ENCODE peak calls at places on chromosomes 16 and 17, in eight cellular contexts. One of them, this sample, is unnamed.

GRCh38 chr16:10242916-10243315 is 60.7 kb upstream of the GRIN2A start:
- DNase-seq in thoracic aorta: no peak
- DNase-seq in uterus: no peak
- DNase-seq in neural progenitor cell: no peak
- DNase-seq in transverse colon: no peak
- DNase-seq in H9: no peak
- DNase-seq in adrenal gland: no peak
- DNase-seq in tibial artery: no peak
- DNase-seq in this sample: no peak

GRCh38 chr17:73420897-73421296 is 109.1 kb upstream of the CDC42EP4 start:
- DNase-seq in thoracic aorta: no peak
- DNase-seq in uterus: no peak
- DNase-seq in neural progenitor cell: no peak
- DNase-seq in transverse colon: no peak
- DNase-seq in H9: peak; percentile 73
- DNase-seq in adrenal gland: no peak
- DNase-seq in tibial artery: no peak
- DNase-seq in this sample: no peak

GRCh38 chr17:601462-602303 is 113.0 kb downstream of the VPS53 start:
- DNase-seq in thoracic aorta: no peak
- DNase-seq in uterus: peak; percentile 63
- DNase-seq in neural progenitor cell: no peak
- DNase-seq in transverse colon: peak; percentile 28
- DNase-seq in H9: no peak
- DNase-seq in adrenal gland: peak; percentile 29
- DNase-seq in tibial artery: no peak
- DNase-seq in this sample: no peak

GRCh38 chr17:66135896-66136295 is 56.0 kb downstream of the CEP112 start:
- DNase-seq in thoracic aorta: no peak
- DNase-seq in uterus: no peak
- DNase-seq in neural progenitor cell: no peak
- DNase-seq in transverse colon: no peak
- DNase-seq in H9: no peak
- DNase-seq in adrenal gland: no peak
- DNase-seq in tibial artery: no peak
- DNase-seq in this sample: no peak

GRCh38 chr17:75721463-75722011 is 278 bp downstream of the ITGB4 start:
- DNase-seq in thoracic aorta: no peak
- DNase-seq in uterus: no peak
- DNase-seq in neural progenitor cell: no peak
- DNase-seq in transverse colon: peak; percentile 61
- DNase-seq in H9: no peak
- DNase-seq in adrenal gland: no peak
- DNase-seq in tibial artery: no peak
- DNase-seq in this sample: no peak

GRCh38 chr17:4520881-4521600 is 22.4 kb downstream of the SPNS2 start:
- DNase-seq in thoracic aorta: no peak
- DNase-seq in uterus: no peak
- DNase-seq in neural progenitor cell: no peak
- DNase-seq in transverse colon: peak; percentile 36
- DNase-seq in H9: no peak
- DNase-seq in adrenal gland: no peak
- DNase-seq in tibial artery: no peak
- DNase-seq in this sample: peak; percentile 78

GRCh38 chr17:66373944-66374817 is 71.8 kb downstream of the PRKCA start:
- DNase-seq in thoracic aorta: no peak
- DNase-seq in uterus: no peak
- DNase-seq in neural progenitor cell: peak; percentile 56
- DNase-seq in transverse colon: peak; percentile 29
- DNase-seq in H9: no peak
- DNase-seq in adrenal gland: peak; percentile 41
- DNase-seq in tibial artery: no peak
- DNase-seq in this sample: peak; percentile 36

GRCh38 chr16:89437251-89437987 is 52.9 kb downstream of the ANKRD11 start:
- DNase-seq in thoracic aorta: no peak
- DNase-seq in uterus: no peak
- DNase-seq in neural progenitor cell: no peak
- DNase-seq in transverse colon: no peak
- DNase-seq in H9: no peak
- DNase-seq in adrenal gland: no peak
- DNase-seq in tibial artery: no peak
- DNase-seq in this sample: no peak

GRCh38 chr16:85982563-85982939 is 83.6 kb downstream of the IRF8 start:
- DNase-seq in thoracic aorta: no peak
- DNase-seq in uterus: no peak
- DNase-seq in neural progenitor cell: no peak
- DNase-seq in transverse colon: peak; percentile 35
- DNase-seq in H9: no peak
- DNase-seq in adrenal gland: peak; percentile 45
- DNase-seq in tibial artery: peak; percentile 73
- DNase-seq in this sample: peak; percentile 40

GRCh38 chr17:62163847-62164246 is 98.8 kb upstream of the MED13 start:
- DNase-seq in thoracic aorta: no peak
- DNase-seq in uterus: no peak
- DNase-seq in neural progenitor cell: no peak
- DNase-seq in transverse colon: peak; percentile 87
- DNase-seq in H9: no peak
- DNase-seq in adrenal gland: no peak
- DNase-seq in tibial artery: no peak
- DNase-seq in this sample: no peak

GRCh38 chr17:34384822-34385605 is 22.0 kb upstream of the CCL1 start:
- DNase-seq in thoracic aorta: no peak
- DNase-seq in uterus: no peak
- DNase-seq in neural progenitor cell: no peak
- DNase-seq in transverse colon: no peak
- DNase-seq in H9: peak; percentile 10
- DNase-seq in adrenal gland: no peak
- DNase-seq in tibial artery: no peak
- DNase-seq in this sample: no peak

GRCh38 chr17:81713004-81713555 is 996 bp downstream of the SLC25A10 start:
- DNase-seq in thoracic aorta: no peak
- DNase-seq in uterus: no peak
- DNase-seq in neural progenitor cell: no peak
- DNase-seq in transverse colon: no peak
- DNase-seq in H9: no peak
- DNase-seq in adrenal gland: no peak
- DNase-seq in tibial artery: no peak
- DNase-seq in this sample: no peak

GRCh38 chr17:45867702-45868101 is 23.0 kb downstream of the SPPL2C start:
- DNase-seq in thoracic aorta: no peak
- DNase-seq in uterus: no peak
- DNase-seq in neural progenitor cell: no peak
- DNase-seq in transverse colon: no peak
- DNase-seq in H9: no peak
- DNase-seq in adrenal gland: no peak
- DNase-seq in tibial artery: no peak
- DNase-seq in this sample: no peak

GRCh38 chr16:66539628-66540469 is 10.1 kb downstream of the TK2 start:
- DNase-seq in thoracic aorta: no peak
- DNase-seq in uterus: no peak
- DNase-seq in neural progenitor cell: no peak
- DNase-seq in transverse colon: no peak
- DNase-seq in H9: no peak
- DNase-seq in adrenal gland: no peak
- DNase-seq in tibial artery: no peak
- DNase-seq in this sample: no peak

GRCh38 chr17:50585346-50585745 is 24.8 kb downstream of the CACNA1G start:
- DNase-seq in thoracic aorta: no peak
- DNase-seq in uterus: no peak
- DNase-seq in neural progenitor cell: no peak
- DNase-seq in transverse colon: no peak
- DNase-seq in H9: no peak
- DNase-seq in adrenal gland: no peak
- DNase-seq in tibial artery: no peak
- DNase-seq in this sample: no peak

GRCh38 chr17:78342438-78343098 is 17.3 kb downstream of the SOCS3 start:
- DNase-seq in thoracic aorta: peak; percentile 64
- DNase-seq in uterus: peak; percentile 84
- DNase-seq in neural progenitor cell: no peak
- DNase-seq in transverse colon: no peak
- DNase-seq in H9: peak; percentile 59
- DNase-seq in adrenal gland: peak; percentile 75
- DNase-seq in tibial artery: peak; percentile 89
- DNase-seq in this sample: no peak

DNA sequence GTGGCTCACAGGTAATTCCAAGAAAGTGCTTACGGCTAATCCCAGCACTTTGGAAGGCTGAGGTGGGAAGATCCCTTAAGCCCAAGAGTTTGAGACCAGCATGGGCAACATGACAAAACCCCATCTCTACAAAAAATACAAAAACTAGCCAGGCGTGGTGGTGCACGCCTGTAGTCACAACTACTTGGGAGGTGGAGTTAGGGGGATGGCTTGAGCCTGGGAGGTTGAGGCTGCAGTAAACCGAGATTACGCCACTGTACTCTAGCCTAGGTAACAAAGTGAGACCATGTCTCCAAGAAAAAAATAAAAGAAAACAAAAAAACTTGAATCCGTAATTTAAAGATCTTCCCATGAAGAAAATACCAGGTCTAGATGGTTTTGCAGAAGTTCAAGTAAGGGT is 5.0 kb downstream of the ICAM2 start:
- DNase-seq in thoracic aorta: no peak
- DNase-seq in uterus: no peak
- DNase-seq in neural progenitor cell: no peak
- DNase-seq in transverse colon: no peak
- DNase-seq in H9: no peak
- DNase-seq in adrenal gland: no peak
- DNase-seq in tibial artery: no peak
- DNase-seq in this sample: no peak
- H3K27ac ChIP-seq in thoracic aorta: no peak overlapping the region
- H3K27ac ChIP-seq in uterus: no peak overlapping the region
- H3K27ac ChIP-seq in neural progenitor cell: no peak overlapping the region
- H3K27ac ChIP-seq in transverse colon: peak overlapping the region; percentile 64
- H3K27ac ChIP-seq in H9: no peak overlapping the region
- H3K27ac ChIP-seq in adrenal gland: no peak overlapping the region
- H3K27ac ChIP-seq in tibial artery: no peak overlapping the region
- H3K27ac ChIP-seq in this sample: no peak overlapping the region

DNA sequence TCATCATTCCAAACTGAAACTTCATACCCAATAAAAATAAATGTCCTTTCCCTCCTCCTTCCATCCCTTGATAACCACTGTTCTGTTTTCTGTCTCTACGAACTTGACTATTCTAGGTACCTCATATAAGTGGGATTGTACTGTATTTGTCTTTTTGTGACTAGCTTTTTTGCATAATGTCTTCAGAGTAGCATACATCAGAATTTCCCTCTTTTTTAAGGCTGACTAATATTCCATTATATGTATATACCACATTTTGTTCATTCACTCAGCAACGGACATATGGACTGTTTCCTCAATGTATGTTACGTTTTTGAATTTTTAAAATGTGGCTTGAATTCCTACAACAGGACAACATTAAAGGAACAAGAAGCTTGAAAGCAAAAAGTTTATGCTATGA is 1.5 kb upstream of the NUFIP2 start:
- DNase-seq in thoracic aorta: no peak
- DNase-seq in uterus: no peak
- DNase-seq in neural progenitor cell: no peak
- DNase-seq in transverse colon: no peak
- DNase-seq in H9: no peak
- DNase-seq in adrenal gland: no peak
- DNase-seq in tibial artery: no peak
- DNase-seq in this sample: no peak
- TF ChIP-seq CTCF in thoracic aorta: no peak
- TF ChIP-seq CTCF in uterus: no peak
- TF ChIP-seq CTCF in neural progenitor cell: no peak
- TF ChIP-seq CTCF in transverse colon: no peak
- TF ChIP-seq CTCF in H9: no peak
- TF ChIP-seq CTCF in adrenal gland: no peak
- TF ChIP-seq CTCF in tibial artery: no peak
- TF ChIP-seq CTCF in this sample: no peak

DNA sequence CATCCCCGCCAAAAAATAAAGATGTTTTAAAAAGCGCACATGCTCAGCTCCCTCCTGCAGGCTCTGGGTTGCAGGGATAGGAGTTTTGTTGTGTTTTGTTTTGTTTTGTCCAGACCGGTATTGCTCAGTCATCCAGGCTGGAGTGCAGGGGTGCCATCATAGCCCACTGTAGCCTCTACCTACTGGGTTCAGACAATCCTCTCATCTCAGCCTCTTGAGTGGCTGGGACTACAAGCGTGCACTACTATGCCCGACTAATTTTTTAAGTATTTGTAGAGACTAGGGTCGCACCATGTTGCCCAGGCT is 661 bp downstream of the WWOX start:
- DNase-seq in thoracic aorta: no peak
- DNase-seq in uterus: no peak
- DNase-seq in neural progenitor cell: no peak
- DNase-seq in transverse colon: no peak
- DNase-seq in H9: no peak
- DNase-seq in adrenal gland: no peak
- DNase-seq in tibial artery: no peak
- DNase-seq in this sample: no peak
- H3K27ac ChIP-seq in thoracic aorta: peak overlapping the region; percentile 86
- H3K27ac ChIP-seq in uterus: peak overlapping the region; percentile 92
- H3K27ac ChIP-seq in neural progenitor cell: no peak overlapping the region
- H3K27ac ChIP-seq in transverse colon: peak overlapping the region; percentile 92
- H3K27ac ChIP-seq in H9: no peak overlapping the region
- H3K27ac ChIP-seq in adrenal gland: no peak overlapping the region
- H3K27ac ChIP-seq in tibial artery: peak overlapping the region; percentile 94
- H3K27ac ChIP-seq in this sample: no peak overlapping the region

GRCh38 chr16:49743206-49743470 is 112.8 kb downstream of the ZNF423 start:
- DNase-seq in thoracic aorta: no peak
- DNase-seq in uterus: no peak
- DNase-seq in neural progenitor cell: no peak
- DNase-seq in transverse colon: no peak
- DNase-seq in H9: no peak
- DNase-seq in adrenal gland: no peak
- DNase-seq in tibial artery: no peak
- DNase-seq in this sample: no peak

GRCh38 chr16:49737541-49737940 is 118.4 kb downstream of the ZNF423 start:
- DNase-seq in thoracic aorta: no peak
- DNase-seq in uterus: no peak
- DNase-seq in neural progenitor cell: no peak
- DNase-seq in transverse colon: no peak
- DNase-seq in H9: no peak
- DNase-seq in adrenal gland: no peak
- DNase-seq in tibial artery: no peak
- DNase-seq in this sample: no peak

GRCh38 chr16:49740190-49740589 is 115.7 kb downstream of the ZNF423 start:
- DNase-seq in thoracic aorta: no peak
- DNase-seq in uterus: no peak
- DNase-seq in neural progenitor cell: no peak
- DNase-seq in transverse colon: no peak
- DNase-seq in H9: no peak
- DNase-seq in adrenal gland: no peak
- DNase-seq in tibial artery: no peak
- DNase-seq in this sample: no peak

GRCh38 chr16:49742428-49743205 is 113.3 kb downstream of the ZNF423 start:
- DNase-seq in thoracic aorta: no peak
- DNase-seq in uterus: no peak
- DNase-seq in neural progenitor cell: no peak
- DNase-seq in transverse colon: no peak
- DNase-seq in H9: no peak
- DNase-seq in adrenal gland: no peak
- DNase-seq in tibial artery: no peak
- DNase-seq in this sample: no peak

DNA sequence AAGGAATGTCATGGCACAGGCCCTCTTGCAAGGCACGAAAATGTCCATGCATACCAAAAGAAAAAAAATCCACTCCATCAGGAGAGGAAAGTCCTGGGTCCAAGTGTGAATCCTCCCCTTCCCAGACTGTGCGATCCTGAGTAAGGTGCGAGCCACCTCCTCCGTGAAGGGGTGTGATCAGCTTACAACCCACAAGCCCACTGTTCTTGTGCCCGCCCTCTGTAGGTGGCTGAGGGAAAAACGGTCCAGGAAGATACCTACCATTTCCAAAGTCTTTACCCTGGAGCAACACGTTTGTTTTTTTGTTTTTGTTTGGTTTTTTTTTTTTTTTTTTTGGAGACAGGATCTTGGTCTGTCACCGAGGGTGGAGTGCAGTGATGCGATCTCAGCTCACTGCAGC is 116.5 kb downstream of the ZNF423 start:
- DNase-seq in thoracic aorta: no peak
- DNase-seq in uterus: no peak
- DNase-seq in neural progenitor cell: peak; percentile 61
- DNase-seq in transverse colon: no peak
- DNase-seq in H9: peak; percentile 76
- DNase-seq in adrenal gland: no peak
- DNase-seq in tibial artery: no peak
- DNase-seq in this sample: no peak
- TF ChIP-seq CTCF in thoracic aorta: no peak
- TF ChIP-seq CTCF in uterus: no peak
- TF ChIP-seq CTCF in neural progenitor cell: peak; percentile 51
- TF ChIP-seq CTCF in transverse colon: no peak
- TF ChIP-seq CTCF in H9: peak; percentile 68
- TF ChIP-seq CTCF in adrenal gland: no peak
- TF ChIP-seq CTCF in tibial artery: no peak
- TF ChIP-seq CTCF in this sample: no peak